ENCODE peak calls at places on chromosomes 7 and 10, in ten cellular contexts. X is ACHN; F is GM23248; A is aorta; P is LHCN-M2; O is stomach; Q is HCEC 1CT; W is bronchial epithelial cell; R is SHP77; D is activated effector memory CD4-positive, alpha-beta T cell treated with Interleukin-2 at 50 U/mL for 16 hours. U is an unnamed sample.

GRCh38 chr10:51369903-51370302 is 295.6 kb downstream of the PRKG1 start:
- DNase-seq in D (no peak), A (no peak), R (no peak), O (no peak), P (peak; percentile 84), F (peak; percentile 91), W (peak; percentile 60), Q (peak; percentile 88), X (no peak), U (no peak)

GRCh38 chr7:43502941-43503340 is 80.0 kb upstream of the STK17A start:
- DNase-seq in Q (no peak), O (no peak), D (no peak), X (no peak), R (no peak), A (no peak), W (no peak), P (no peak), F (no peak), U (no peak)

GRCh38 chr10:24617771-24618396 is 105.8 kb downstream of the ARHGAP21 start:
- DNase-seq in A (peak; percentile 85), Q (peak; percentile 50), W (peak; percentile 38), X (peak; percentile 61), R (no peak), F (peak; percentile 69), O (peak; percentile 68), P (peak; percentile 53), D (peak; percentile 8), U (peak; percentile 14)

GRCh38 chr7:38070718-38071117 is 107.3 kb upstream of the STARD3NL start:
- DNase-seq in A (no peak), X (peak; percentile 48), W (peak; percentile 21), F (peak; percentile 39), O (no peak), R (peak; percentile 72), D (no peak), P (peak; percentile 79), Q (no peak), U (no peak)

GRCh38 chr10:114291516-114291915 is 52.5 kb downstream of the VWA2 start:
- DNase-seq in R (no peak), A (no peak), P (no peak), W (no peak), O (no peak), Q (no peak), F (no peak), D (no peak), X (no peak), U (no peak)

GRCh38 chr7:20737840-20738448 is 48.7 kb downstream of the SP8 start:
- DNase-seq in A (no peak), F (no peak), R (peak; percentile 35), P (no peak), Q (no peak), O (no peak), D (no peak), W (no peak), X (no peak), U (no peak)

GRCh38 chr10:5317547-5318107 is 47.1 kb upstream of the UCN3 start:
- DNase-seq in R (no peak), F (peak; percentile 92), X (peak; percentile 76), W (peak; percentile 97), P (peak; percentile 83), O (no peak), A (no peak), D (peak; percentile 34), Q (peak; percentile 88), U (peak; percentile 30)

GRCh38 chr10:128526793-128527375 is 400.7 kb upstream of the MKI67 start:
- DNase-seq in Q (no peak), A (no peak), W (no peak), D (no peak), F (no peak), O (no peak), P (no peak), X (no peak), R (peak; percentile 6), U (no peak)

GRCh38 chr10:80454526-80455460 is 683 bp downstream of the TSPAN14 start:
- DNase-seq in R (no peak), P (peak; percentile 13), O (peak; percentile 67), Q (no peak), D (no peak), W (no peak), A (peak; percentile 84), X (peak; percentile 45), F (peak; percentile 62), U (no peak)